ENCODE peak calls at places on chromosomes 3 and 15, in eight cellular contexts. F, W, D, K, G, Y, B and Z are unnamed samples.

GRCh38 chr3:49775538-49775937 is 10.8 kb downstream of the IP6K1 start:
- DNase-seq in F (peak; percentile 23), W (no peak), D (no peak), K (no peak), G (no peak), Y (no peak), B (no peak), Z (no peak)

GRCh38 chr3:150129181-150129580 is 158.5 kb upstream of the PFN2 start:
- DNase-seq in F (no peak), W (no peak), D (no peak), K (no peak), G (no peak), Y (no peak), B (no peak), Z (no peak)

GRCh38 chr15:68503791-68504720 is 72.1 kb upstream of the ITGA11 start:
- DNase-seq in F (peak; percentile 71), W (no peak), D (no peak), K (no peak), G (no peak), Y (no peak), B (no peak), Z (no peak)

GRCh38 chr15:64163662-64164362 is 990 bp upstream of the PPIB start:
- DNase-seq in F (no peak), W (peak; percentile 41), D (no peak), K (no peak), G (no peak), Y (no peak), B (no peak), Z (no peak)

GRCh38 chr3:80334534-80334933 is 566.7 kb upstream of the ROBO1 start:
- DNase-seq in F (no peak), W (no peak), D (no peak), K (no peak), G (no peak), Y (no peak), B (no peak), Z (no peak)

GRCh38 chr15:45871121-45871855 is 236.5 kb downstream of the SQOR start:
- DNase-seq in F (peak; percentile 55), W (peak; percentile 79), D (peak; percentile 31), K (no peak), G (no peak), Y (no peak), B (no peak), Z (no peak)

GRCh38 chr3:133856316-133856715 is 39.4 kb downstream of the RAB6B start:
- DNase-seq in F (no peak), W (no peak), D (no peak), K (no peak), G (no peak), Y (no peak), B (no peak), Z (no peak)

GRCh38 chr3:148158210-148158609 is 539.5 kb upstream of the AGTR1 start:
- DNase-seq in F (peak; percentile 43), W (peak; percentile 72), D (no peak), K (peak; percentile 4), G (no peak), Y (peak; percentile 7), B (no peak), Z (no peak)

GRCh38 chr3:150439657-150440056 is 31.6 kb downstream of the TSC22D2 start:
- DNase-seq in F (peak; percentile 37), W (peak; percentile 55), D (no peak), K (no peak), G (no peak), Y (no peak), B (no peak), Z (no peak)

GRCh38 chr3:73226026-73226425 is 164.6 kb downstream of the EBLN2 start:
- DNase-seq in F (peak; percentile 56), W (no peak), D (no peak), K (no peak), G (no peak), Y (no peak), B (no peak), Z (no peak)

GRCh38 chr15:92586383-92586910 is 69.1 kb downstream of the FAM174B start:
- DNase-seq in F (no peak), W (no peak), D (no peak), K (no peak), G (no peak), Y (no peak), B (no peak), Z (no peak)

GRCh38 chr3:186588619-186589018 is 18.1 kb downstream of the DNAJB11 start:
- DNase-seq in F (no peak), W (peak; percentile 90), D (no peak), K (no peak), G (no peak), Y (no peak), B (no peak), Z (no peak)

GRCh38 chr3:150149651-150150051 is 179.0 kb upstream of the PFN2 start:
- DNase-seq in F (peak; percentile 90), W (peak; percentile 87), D (no peak), K (peak; percentile 20), G (no peak), Y (peak; percentile 61), B (no peak), Z (no peak)

GRCh38 chr3:49566312-49566711 is 12.0 kb downstream of the BSN start:
- DNase-seq in F (peak; percentile 6), W (peak; percentile 17), D (no peak), K (no peak), G (no peak), Y (no peak), B (no peak), Z (no peak)

GRCh38 chr15:80501453-80501852 is 97.3 kb downstream of the ARNT2 start:
- DNase-seq in F (no peak), W (no peak), D (no peak), K (no peak), G (no peak), Y (no peak), B (no peak), Z (no peak)

GRCh38 chr3:165206454-165207266 is 10.5 kb upstream of the SLITRK3 start:
- DNase-seq in F (peak; percentile 72), W (peak; percentile 63), D (peak; percentile 69), K (peak; percentile 54), G (peak; percentile 69), Y (peak; percentile 16), B (peak; percentile 62), Z (no peak)

GRCh38 chr3:110577856-110578255 is 493.8 kb upstream of the NECTIN3 start:
- DNase-seq in F (peak; percentile 72), W (peak; percentile 13), D (no peak), K (no peak), G (no peak), Y (no peak), B (no peak), Z (no peak)

GRCh38 chr3:39638286-39638685 is 170.8 kb downstream of the MOBP start:
- DNase-seq in F (no peak), W (peak; percentile 17), D (no peak), K (no peak), G (no peak), Y (no peak), B (no peak), Z (no peak)

GRCh38 chr3:39639344-39640236 is 169.8 kb upstream of the MYRIP start:
- DNase-seq in F (peak; percentile 90), W (peak; percentile 98), D (no peak), K (peak; percentile 5), G (no peak), Y (peak; percentile 79), B (no peak), Z (no peak)

GRCh38 chr3:39641210-39641718 is 168.1 kb upstream of the MYRIP start:
- DNase-seq in F (no peak), W (no peak), D (no peak), K (no peak), G (no peak), Y (no peak), B (no peak), Z (no peak)

DNA sequence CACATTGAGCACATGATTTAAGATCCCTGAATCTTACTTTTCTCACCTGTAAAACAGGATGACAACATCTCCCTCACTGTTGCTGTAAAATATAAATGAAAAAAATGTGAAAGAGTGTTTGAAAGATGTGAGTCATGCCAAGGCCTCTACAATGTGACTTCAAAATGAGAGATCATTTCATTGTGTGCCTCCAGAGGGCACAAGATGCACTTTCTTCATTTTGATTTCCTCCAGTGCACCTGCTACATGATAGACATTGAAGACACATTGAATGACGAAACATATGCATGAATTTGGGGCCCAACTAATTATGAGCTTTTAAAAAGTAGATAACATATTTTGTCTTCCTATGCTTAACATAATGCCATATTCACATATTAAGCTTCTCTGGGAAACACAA is 170.3 kb downstream of the MOBP start:
- DNase-seq in F (peak; percentile 30), W (peak; percentile 73), D (no peak), K (no peak), G (no peak), Y (no peak), B (no peak), Z (no peak)
- TF ChIP-seq CTCF in F (peak; percentile 39), W (peak; percentile 39), D (no peak), K (peak; percentile 14), G (no peak), Y (peak; percentile 35), B (peak; percentile 34), Z (no peak)

DNA sequence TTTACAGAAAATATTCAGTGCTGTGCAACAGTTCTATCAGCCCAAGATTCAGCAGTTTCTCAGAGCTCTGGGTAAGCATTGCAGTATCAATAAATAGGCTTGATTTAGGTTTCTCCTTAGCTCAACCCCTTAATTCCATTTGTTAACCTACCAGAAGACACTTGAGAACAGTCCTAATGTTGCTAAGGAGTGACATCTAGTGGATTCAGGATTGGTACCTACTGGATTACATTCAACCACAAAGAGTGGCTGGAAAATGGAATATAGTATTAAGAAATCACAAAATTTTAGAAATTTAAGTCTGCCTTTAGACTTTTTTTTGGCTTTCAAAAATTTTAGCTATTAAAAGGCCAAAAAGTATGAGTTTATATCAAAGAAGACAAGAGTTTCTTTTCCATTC is 34.7 kb downstream of the POLG start:
- DNase-seq in F (peak; percentile 47), W (peak; percentile 44), D (no peak), K (no peak), G (no peak), Y (peak; percentile 13), B (no peak), Z (no peak)
- TF ChIP-seq CTCF in F (peak; percentile 51), W (no peak), D (no peak), K (peak; percentile 28), G (no peak), Y (peak; percentile 45), B (peak; percentile 47), Z (peak; percentile 37)

GRCh38 chr3:180018588-180018987 is 18.1 kb downstream of the PEX5L start:
- DNase-seq in F (no peak), W (no peak), D (no peak), K (no peak), G (no peak), Y (no peak), B (no peak), Z (no peak)
- TF ChIP-seq CTCF in F (no peak), W (peak; percentile 9), D (no peak), K (no peak), G (no peak), Y (no peak), B (no peak), Z (no peak)

GRCh38 chr3:42635111-42635510 is 18.4 kb upstream of the ZBTB47 start:
- DNase-seq in F (no peak), W (peak; percentile 77), D (no peak), K (no peak), G (no peak), Y (no peak), B (no peak), Z (no peak)
- TF ChIP-seq CTCF in F (no peak), W (no peak), D (no peak), K (no peak), G (no peak), Y (peak; percentile 23), B (peak; percentile 30), Z (peak; percentile 32)

GRCh38 chr3:113514265-113514769 is 639 bp downstream of the SPICE1 start:
- DNase-seq in F (no peak), W (no peak), D (no peak), K (no peak), G (no peak), Y (no peak), B (no peak), Z (no peak)
- TF ChIP-seq CTCF in F (no peak), W (no peak), D (no peak), K (no peak), G (no peak), Y (no peak), B (no peak), Z (no peak)